ENCODE peak calls at places on chromosome 6, in ten cellular contexts. One of them, this sample, is unnamed.
A peak's percentile ranks its signal among the peaks of the same experiment; 100 is the strongest.

GRCh38 chr6:63864934-63865333 is 229.3 kb downstream of the PHF3 start:
- DNase-seq in ascending aorta: no peak
- DNase-seq in neural progenitor cell: no peak
- DNase-seq in aorta: no peak
- DNase-seq in tibial nerve: no peak
- DNase-seq in heart left ventricle: no peak
- DNase-seq in HepG2: no peak
- DNase-seq in cardiac muscle cell: no peak
- DNase-seq in A549: no peak
- DNase-seq in mammary epithelial cell: no peak
- DNase-seq in this sample: no peak

GRCh38 chr6:72720464-72720863 is 98.6 kb downstream of the KCNQ5 start:
- DNase-seq in A549: no peak
- DNase-seq in mammary epithelial cell: no peak
- DNase-seq in neural progenitor cell: no peak
- DNase-seq in heart left ventricle: no peak
- DNase-seq in cardiac muscle cell: peak; percentile 52
- DNase-seq in tibial nerve: no peak
- DNase-seq in aorta: no peak
- DNase-seq in ascending aorta: no peak
- DNase-seq in HepG2: no peak
- DNase-seq in this sample: no peak

GRCh38 chr6:169575365-169575764 is 126.5 kb downstream of the WDR27 start:
- DNase-seq in ascending aorta: no peak
- DNase-seq in HepG2: no peak
- DNase-seq in mammary epithelial cell: no peak
- DNase-seq in tibial nerve: no peak
- DNase-seq in heart left ventricle: no peak
- DNase-seq in cardiac muscle cell: no peak
- DNase-seq in neural progenitor cell: no peak
- DNase-seq in A549: no peak
- DNase-seq in aorta: no peak
- DNase-seq in this sample: no peak

GRCh38 chr6:5135783-5136376 is 50.7 kb downstream of the PPP1R3G start:
- DNase-seq in A549: no peak
- DNase-seq in neural progenitor cell: peak; percentile 54
- DNase-seq in tibial nerve: peak; percentile 35
- DNase-seq in heart left ventricle: no peak
- DNase-seq in mammary epithelial cell: peak; percentile 23
- DNase-seq in cardiac muscle cell: peak; percentile 45
- DNase-seq in aorta: no peak
- DNase-seq in HepG2: peak; percentile 48
- DNase-seq in ascending aorta: no peak
- DNase-seq in this sample: no peak

GRCh38 chr6:112232845-112233256 is 21.5 kb downstream of the LAMA4 start:
- DNase-seq in aorta: peak; percentile 54
- DNase-seq in neural progenitor cell: no peak
- DNase-seq in HepG2: no peak
- DNase-seq in A549: no peak
- DNase-seq in cardiac muscle cell: peak; percentile 95
- DNase-seq in mammary epithelial cell: no peak
- DNase-seq in heart left ventricle: no peak
- DNase-seq in ascending aorta: no peak
- DNase-seq in tibial nerve: peak; percentile 49
- DNase-seq in this sample: peak; percentile 27

GRCh38 chr6:55678330-55679224 is 99.6 kb upstream of the HMGCLL1 start:
- DNase-seq in cardiac muscle cell: peak; percentile 11
- DNase-seq in aorta: peak; percentile 21
- DNase-seq in A549: no peak
- DNase-seq in mammary epithelial cell: no peak
- DNase-seq in tibial nerve: no peak
- DNase-seq in neural progenitor cell: no peak
- DNase-seq in HepG2: no peak
- DNase-seq in ascending aorta: no peak
- DNase-seq in heart left ventricle: no peak
- DNase-seq in this sample: no peak

GRCh38 chr6:136549359-136550044 is 720 bp downstream of the MAP7 start:
- DNase-seq in aorta: peak; percentile 50
- DNase-seq in A549: peak; percentile 18
- DNase-seq in mammary epithelial cell: peak; percentile 34
- DNase-seq in tibial nerve: no peak
- DNase-seq in neural progenitor cell: peak; percentile 56
- DNase-seq in HepG2: no peak
- DNase-seq in cardiac muscle cell: no peak
- DNase-seq in ascending aorta: peak; percentile 63
- DNase-seq in heart left ventricle: peak; percentile 65
- DNase-seq in this sample: no peak

GRCh38 chr6:26230336-26230735 is 134.7 kb upstream of the BTN3A2 start:
- DNase-seq in aorta: no peak
- DNase-seq in cardiac muscle cell: no peak
- DNase-seq in heart left ventricle: no peak
- DNase-seq in neural progenitor cell: no peak
- DNase-seq in tibial nerve: no peak
- DNase-seq in HepG2: no peak
- DNase-seq in A549: no peak
- DNase-seq in ascending aorta: no peak
- DNase-seq in mammary epithelial cell: no peak
- DNase-seq in this sample: no peak

GRCh38 chr6:45898941-45899682 is 116.5 kb downstream of the CLIC5 start:
- DNase-seq in cardiac muscle cell: no peak
- DNase-seq in aorta: no peak
- DNase-seq in neural progenitor cell: no peak
- DNase-seq in A549: no peak
- DNase-seq in tibial nerve: no peak
- DNase-seq in heart left ventricle: no peak
- DNase-seq in HepG2: no peak
- DNase-seq in ascending aorta: no peak
- DNase-seq in mammary epithelial cell: no peak
- DNase-seq in this sample: no peak

GRCh38 chr6:138520463-138520862 is 21.2 kb upstream of the NHSL1 start:
- DNase-seq in A549: peak; percentile 13
- DNase-seq in tibial nerve: no peak
- DNase-seq in cardiac muscle cell: peak; percentile 53
- DNase-seq in heart left ventricle: no peak
- DNase-seq in neural progenitor cell: no peak
- DNase-seq in HepG2: no peak
- DNase-seq in aorta: no peak
- DNase-seq in ascending aorta: no peak
- DNase-seq in mammary epithelial cell: no peak
- DNase-seq in this sample: no peak

GRCh38 chr6:16524380-16524707 is 236.9 kb downstream of the ATXN1 start:
- DNase-seq in cardiac muscle cell: peak; percentile 76
- DNase-seq in A549: no peak
- DNase-seq in HepG2: no peak
- DNase-seq in tibial nerve: no peak
- DNase-seq in heart left ventricle: no peak
- DNase-seq in ascending aorta: no peak
- DNase-seq in mammary epithelial cell: peak; percentile 44
- DNase-seq in neural progenitor cell: no peak
- DNase-seq in aorta: no peak
- DNase-seq in this sample: no peak

DNA sequence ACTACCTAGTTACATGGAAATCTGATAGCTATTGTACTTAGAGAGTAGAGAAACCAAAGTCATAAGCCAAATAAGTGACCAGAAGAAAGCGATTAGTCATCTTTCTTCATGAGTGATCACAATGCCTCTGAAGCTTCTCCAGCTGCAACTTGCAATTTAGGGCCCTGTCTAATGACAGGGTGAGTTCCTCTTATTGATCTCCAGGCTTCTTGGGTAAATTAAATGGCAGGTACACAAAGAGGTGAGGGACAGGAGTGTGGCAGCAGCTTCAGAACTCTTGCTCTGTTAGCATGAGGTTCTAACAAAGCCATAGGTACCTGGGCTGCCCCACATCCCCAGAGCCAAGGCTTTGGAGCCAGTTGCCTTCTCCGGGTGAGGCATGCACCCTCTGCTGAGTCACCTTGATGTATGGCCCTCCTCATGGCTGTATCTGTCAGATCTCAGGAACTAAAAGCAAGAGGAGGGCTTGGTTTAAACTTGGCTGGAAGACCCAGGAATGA is 60.8 kb downstream of the PRDM1 start:
- DNase-seq in neural progenitor cell: no peak
- DNase-seq in tibial nerve: no peak
- DNase-seq in ascending aorta: no peak
- DNase-seq in aorta: no peak
- DNase-seq in HepG2: no peak
- DNase-seq in cardiac muscle cell: no peak
- DNase-seq in mammary epithelial cell: peak; percentile 32
- DNase-seq in heart left ventricle: no peak
- DNase-seq in A549: no peak
- DNase-seq in this sample: no peak
- H3K4me1 ChIP-seq in neural progenitor cell: peaks cover 10% of the 10 kb centered on the region
- H3K4me1 ChIP-seq in tibial nerve: no peaks in the 10 kb centered on the region
- H3K4me1 ChIP-seq in ascending aorta: no peaks in the 10 kb centered on the region
- H3K4me1 ChIP-seq in aorta: no peaks in the 10 kb centered on the region
- H3K4me1 ChIP-seq in HepG2: no peaks in the 10 kb centered on the region
- H3K4me1 ChIP-seq in cardiac muscle cell: peaks cover 17% of the 10 kb centered on the region
- H3K4me1 ChIP-seq in mammary epithelial cell: peaks cover 16% of the 10 kb centered on the region
- H3K4me1 ChIP-seq in heart left ventricle: no peaks in the 10 kb centered on the region
- H3K4me1 ChIP-seq in A549: peaks cover 5% of the 10 kb centered on the region
- H3K4me1 ChIP-seq in this sample: no peaks in the 10 kb centered on the region

DNA sequence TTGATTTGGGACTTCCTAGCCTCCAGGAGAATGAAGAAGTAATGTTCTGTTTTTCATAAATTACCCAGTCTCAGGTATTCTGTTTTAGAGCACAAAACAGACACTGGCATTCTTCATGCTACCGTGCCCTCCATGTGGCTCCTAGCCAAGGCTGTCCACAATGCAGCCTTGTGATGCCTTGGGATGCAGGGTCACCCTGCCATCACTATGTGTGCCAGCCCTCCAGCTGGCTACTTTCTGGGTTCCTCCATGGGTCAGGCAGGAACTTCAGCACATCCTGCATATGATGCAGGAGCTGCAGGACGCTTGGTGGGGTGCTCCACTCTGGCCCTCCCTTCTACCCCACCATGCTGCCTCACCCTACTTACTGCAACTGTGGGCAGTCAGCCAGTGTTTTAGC is 38.0 kb upstream of the FAM50B start:
- DNase-seq in neural progenitor cell: no peak
- DNase-seq in aorta: no peak
- DNase-seq in tibial nerve: no peak
- DNase-seq in ascending aorta: no peak
- DNase-seq in A549: no peak
- DNase-seq in cardiac muscle cell: no peak
- DNase-seq in heart left ventricle: no peak
- DNase-seq in mammary epithelial cell: no peak
- DNase-seq in HepG2: no peak
- DNase-seq in this sample: no peak
- H3K4me1 ChIP-seq in neural progenitor cell: no peaks in the 10 kb centered on the region
- H3K4me1 ChIP-seq in aorta: peaks cover 5% of the 10 kb centered on the region
- H3K4me1 ChIP-seq in tibial nerve: no peaks in the 10 kb centered on the region
- H3K4me1 ChIP-seq in ascending aorta: peaks cover 40% of the 10 kb centered on the region
- H3K4me1 ChIP-seq in A549: peaks cover 44% of the 10 kb centered on the region
- H3K4me1 ChIP-seq in cardiac muscle cell: peaks cover under 1% of the 10 kb centered on the region
- H3K4me1 ChIP-seq in heart left ventricle: peaks cover 29% of the 10 kb centered on the region
- H3K4me1 ChIP-seq in mammary epithelial cell: peaks cover 41% of the 10 kb centered on the region
- H3K4me1 ChIP-seq in HepG2: peaks cover 50% of the 10 kb centered on the region
- H3K4me1 ChIP-seq in this sample: peaks cover 5% of the 10 kb centered on the region

GRCh38 chr6:15274696-15275387 is 29.0 kb downstream of the JARID2 start:
- DNase-seq in cardiac muscle cell: peak; percentile 54
- DNase-seq in tibial nerve: peak; percentile 42
- DNase-seq in aorta: no peak
- DNase-seq in A549: no peak
- DNase-seq in mammary epithelial cell: no peak
- DNase-seq in HepG2: no peak
- DNase-seq in neural progenitor cell: no peak
- DNase-seq in heart left ventricle: no peak
- DNase-seq in ascending aorta: no peak
- DNase-seq in this sample: no peak
- H3K4me1 ChIP-seq in cardiac muscle cell: peaks cover 8% of the 10 kb centered on the region
- H3K4me1 ChIP-seq in tibial nerve: no peaks in the 10 kb centered on the region
- H3K4me1 ChIP-seq in aorta: no peaks in the 10 kb centered on the region
- H3K4me1 ChIP-seq in A549: peaks cover 24% of the 10 kb centered on the region
- H3K4me1 ChIP-seq in mammary epithelial cell: peaks cover 5% of the 10 kb centered on the region
- H3K4me1 ChIP-seq in HepG2: peaks cover 64% of the 10 kb centered on the region
- H3K4me1 ChIP-seq in neural progenitor cell: peaks cover 8% of the 10 kb centered on the region
- H3K4me1 ChIP-seq in heart left ventricle: peaks cover 36% of the 10 kb centered on the region
- H3K4me1 ChIP-seq in ascending aorta: peaks cover 3% of the 10 kb centered on the region
- H3K4me1 ChIP-seq in this sample: peaks cover 16% of the 10 kb centered on the region

GRCh38 chr6:13412639-13413465 is 74.5 kb downstream of the GFOD1 start:
- DNase-seq in mammary epithelial cell: no peak
- DNase-seq in tibial nerve: no peak
- DNase-seq in heart left ventricle: no peak
- DNase-seq in ascending aorta: no peak
- DNase-seq in cardiac muscle cell: no peak
- DNase-seq in neural progenitor cell: peak; percentile 10
- DNase-seq in A549: no peak
- DNase-seq in HepG2: peak; percentile 80
- DNase-seq in aorta: no peak
- DNase-seq in this sample: no peak

GRCh38 chr6:13413906-13414555 is 73.4 kb downstream of the GFOD1 start:
- DNase-seq in HepG2: no peak
- DNase-seq in cardiac muscle cell: peak; percentile 32
- DNase-seq in tibial nerve: no peak
- DNase-seq in mammary epithelial cell: no peak
- DNase-seq in heart left ventricle: peak; percentile 75
- DNase-seq in neural progenitor cell: peak; percentile 29
- DNase-seq in ascending aorta: peak; percentile 91
- DNase-seq in A549: no peak
- DNase-seq in aorta: peak; percentile 74
- DNase-seq in this sample: no peak

GRCh38 chr6:13417431-13417830 is 70.0 kb downstream of the GFOD1 start:
- DNase-seq in neural progenitor cell: no peak
- DNase-seq in A549: no peak
- DNase-seq in heart left ventricle: no peak
- DNase-seq in aorta: no peak
- DNase-seq in HepG2: peak; percentile 55
- DNase-seq in tibial nerve: no peak
- DNase-seq in ascending aorta: no peak
- DNase-seq in mammary epithelial cell: no peak
- DNase-seq in cardiac muscle cell: no peak
- DNase-seq in this sample: no peak

GRCh38 chr6:13413466-13413862 is 73.9 kb downstream of the GFOD1 start:
- DNase-seq in ascending aorta: peak; percentile 86
- DNase-seq in tibial nerve: peak; percentile 30
- DNase-seq in HepG2: peak; percentile 92
- DNase-seq in mammary epithelial cell: peak; percentile 52
- DNase-seq in heart left ventricle: no peak
- DNase-seq in aorta: peak; percentile 67
- DNase-seq in cardiac muscle cell: peak; percentile 76
- DNase-seq in A549: no peak
- DNase-seq in neural progenitor cell: no peak
- DNase-seq in this sample: peak; percentile 44

DNA sequence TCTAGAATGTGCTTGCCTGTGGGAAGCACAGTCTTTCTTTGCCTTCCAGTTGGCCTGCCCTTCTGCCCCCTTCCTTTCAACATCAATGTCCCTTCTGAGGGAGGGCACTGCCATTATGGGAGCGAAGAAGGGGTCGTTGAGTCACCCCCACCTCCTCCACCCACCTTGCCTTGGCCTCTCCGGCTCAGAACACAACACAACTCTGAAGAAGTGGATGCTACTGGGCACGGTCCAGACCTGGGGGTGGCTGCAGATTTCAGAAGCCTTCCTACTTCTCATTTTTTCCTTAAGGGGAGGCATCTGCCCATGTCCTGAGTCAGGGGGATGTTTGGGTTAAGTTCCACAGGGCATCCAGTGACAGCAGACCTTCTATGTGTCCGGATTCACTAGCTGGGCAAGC is 72.1 kb downstream of the GFOD1 start:
- DNase-seq in heart left ventricle: no peak
- DNase-seq in neural progenitor cell: no peak
- DNase-seq in mammary epithelial cell: no peak
- DNase-seq in tibial nerve: no peak
- DNase-seq in A549: no peak
- DNase-seq in cardiac muscle cell: no peak
- DNase-seq in HepG2: no peak
- DNase-seq in ascending aorta: no peak
- DNase-seq in aorta: no peak
- DNase-seq in this sample: no peak
- H3K4me1 ChIP-seq in heart left ventricle: peaks cover 94% of the 10 kb centered on the region
- H3K4me1 ChIP-seq in neural progenitor cell: peaks cover 22% of the 10 kb centered on the region
- H3K4me1 ChIP-seq in mammary epithelial cell: no peaks in the 10 kb centered on the region
- H3K4me1 ChIP-seq in tibial nerve: no peaks in the 10 kb centered on the region
- H3K4me1 ChIP-seq in A549: peaks cover 33% of the 10 kb centered on the region
- H3K4me1 ChIP-seq in cardiac muscle cell: peaks cover 24% of the 10 kb centered on the region
- H3K4me1 ChIP-seq in HepG2: peaks cover 70% of the 10 kb centered on the region
- H3K4me1 ChIP-seq in ascending aorta: peaks cover 32% of the 10 kb centered on the region
- H3K4me1 ChIP-seq in aorta: no peaks in the 10 kb centered on the region
- H3K4me1 ChIP-seq in this sample: peaks cover 26% of the 10 kb centered on the region